ENCODE peak calls at places on chromosomes 3 and 15, in eight cellular contexts. Y is lung, I is transverse colon, N is fibroblast of the aortic adventitia, V is BJ, M is dorsolateral prefrontal cortex, T is choroid plexus epithelial cell, U is mesenchymal stem cell. F is an unnamed sample.
A peak's percentile ranks its signal among the peaks of the same experiment; 100 is the strongest.

GRCh38 chr3:57060089-57060829 is at the start of gene SPATA12:
- DNase-seq in Y (peak; percentile 72), I (peak; percentile 85), N (peak; percentile 88), V (peak; percentile 37), M (peak; percentile 91), T (peak; percentile 83), U (peak; percentile 86), F (peak; percentile 42)

GRCh38 chr15:38474155-38474757 is 20.3 kb downstream of the FAM98B start:
- DNase-seq in Y (no peak), I (no peak), N (peak; percentile 87), V (peak; percentile 26), M (no peak), T (peak; percentile 83), U (peak; percentile 70), F (no peak)

GRCh38 chr15:83106994-83107840 is at the start of gene TM6SF1:
- DNase-seq in Y (no peak), I (no peak), N (no peak), V (no peak), M (peak; percentile 46), T (peak; percentile 18), U (no peak), F (peak; percentile 70)

GRCh38 chr15:80228959-80229610 is 22.9 kb downstream of the CTXND1 start:
- DNase-seq in Y (peak; percentile 46), I (no peak), N (peak; percentile 25), V (no peak), M (no peak), T (peak; percentile 92), U (peak; percentile 4), F (no peak)

GRCh38 chr3:58049143-58049785 is 41.0 kb downstream of the FLNB start:
- DNase-seq in Y (peak; percentile 66), I (no peak), N (peak; percentile 84), V (no peak), M (no peak), T (peak; percentile 85), U (peak; percentile 91), F (peak; percentile 87)

GRCh38 chr3:152056987-152057386 is 183.5 kb downstream of the SUCNR1 start:
- DNase-seq in Y (no peak), I (no peak), N (no peak), V (no peak), M (no peak), T (no peak), U (no peak), F (no peak)

GRCh38 chr3:171458056-171458856 is 1.9 kb downstream of the TNIK start:
- DNase-seq in Y (no peak), I (peak; percentile 74), N (peak; percentile 20), V (no peak), M (no peak), T (no peak), U (peak; percentile 29), F (peak; percentile 38)

GRCh38 chr15:63043391-63044076 is 987 bp downstream of the TPM1 start:
- DNase-seq in Y (no peak), I (no peak), N (no peak), V (no peak), M (no peak), T (no peak), U (peak; percentile 43), F (peak; percentile 19)

GRCh38 chr15:66390670-66391069 is 4.0 kb downstream of the MAP2K1 start:
- DNase-seq in Y (no peak), I (peak; percentile 23), N (no peak), V (no peak), M (no peak), T (no peak), U (no peak), F (no peak)

GRCh38 chr3:72887378-72887722 is 496 bp upstream of the GXYLT2 start:
- DNase-seq in Y (no peak), I (no peak), N (no peak), V (no peak), M (no peak), T (peak; percentile 26), U (no peak), F (no peak)

GRCh38 chr3:56929809-56930615 is 128.3 kb upstream of the ARHGEF3 start:
- DNase-seq in Y (no peak), I (no peak), N (peak; percentile 50), V (no peak), M (no peak), T (no peak), U (no peak), F (peak; percentile 24)

GRCh38 chr15:60590935-60591490 is 112.1 kb upstream of the ICE2 start:
- DNase-seq in Y (peak; percentile 42), I (peak; percentile 55), N (no peak), V (no peak), M (peak; percentile 59), T (peak; percentile 51), U (peak; percentile 54), F (peak; percentile 45)

GRCh38 chr15:68818671-68819450 is 1.8 kb downstream of the ANP32A start:
- DNase-seq in Y (peak; percentile 65), I (peak; percentile 48), N (peak; percentile 33), V (no peak), M (peak; percentile 59), T (peak; percentile 42), U (peak; percentile 59), F (peak; percentile 50)

GRCh38 chr3:4826237-4827100 is 152.8 kb upstream of the BHLHE40 start:
- DNase-seq in Y (peak; percentile 76), I (peak; percentile 81), N (peak; percentile 77), V (no peak), M (peak; percentile 73), T (no peak), U (no peak), F (peak; percentile 86)

GRCh38 chr15:79115971-79116370 is 25.4 kb upstream of the RASGRF1 start:
- DNase-seq in Y (peak; percentile 27), I (no peak), N (no peak), V (no peak), M (no peak), T (no peak), U (no peak), F (no peak)

GRCh38 chr3:128845119-128845518 is 34.3 kb upstream of the ACAD9 start:
- DNase-seq in Y (no peak), I (no peak), N (no peak), V (no peak), M (no peak), T (no peak), U (no peak), F (no peak)

GRCh38 chr3:59519094-59519493 is 469.3 kb upstream of the CFAP20DC start:
- DNase-seq in Y (no peak), I (no peak), N (no peak), V (no peak), M (no peak), T (no peak), U (no peak), F (no peak)

GRCh38 chr15:40336129-40337122 is 4.3 kb downstream of the CCDC9B start:
- DNase-seq in Y (no peak), I (no peak), N (no peak), V (no peak), M (no peak), T (no peak), U (no peak), F (no peak)

GRCh38 chr15:25805006-25805405 is 58.1 kb downstream of the ATP10A start:
- DNase-seq in Y (no peak), I (no peak), N (no peak), V (no peak), M (peak; percentile 64), T (no peak), U (no peak), F (no peak)

DNA sequence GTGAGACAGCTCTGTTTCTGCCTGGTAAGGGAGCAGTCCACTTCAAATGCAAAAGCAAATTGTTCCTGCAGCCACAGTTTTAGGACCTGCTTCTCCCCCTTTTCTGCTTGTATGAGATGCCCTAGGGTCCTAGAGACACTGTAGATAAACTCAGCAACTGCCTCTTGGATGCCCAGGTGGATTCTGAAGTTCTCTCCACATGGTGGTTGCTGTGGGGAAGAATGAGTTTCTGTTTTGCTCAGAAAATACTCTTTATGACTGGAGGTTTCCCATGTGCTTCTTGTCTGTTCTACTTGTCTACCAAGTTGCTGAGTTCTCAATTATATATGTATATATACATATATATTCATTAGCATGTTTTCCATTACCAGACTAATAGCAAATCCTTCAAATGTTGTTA is 5.6 kb upstream of the ZNF80 start:
- DNase-seq in Y (no peak), I (no peak), N (no peak), V (no peak), M (no peak), T (no peak), U (no peak), F (no peak)
- H3K4me3 ChIP-seq in Y (no peak overlapping the region), I (no peak overlapping the region), N (no peak overlapping the region), V (no peak overlapping the region), M (no peak overlapping the region), T (no peak overlapping the region), U (no peak overlapping the region), F (no peak overlapping the region)

GRCh38 chr3:43785551-43785950 is 94.8 kb downstream of the ABHD5 start:
- DNase-seq in Y (no peak), I (no peak), N (no peak), V (no peak), M (peak; percentile 59), T (no peak), U (peak; percentile 53), F (no peak)

GRCh38 chr3:43787330-43787729 is 96.6 kb downstream of the ABHD5 start:
- DNase-seq in Y (no peak), I (no peak), N (no peak), V (no peak), M (no peak), T (no peak), U (no peak), F (no peak)

GRCh38 chr3:43789028-43789427 is 98.3 kb downstream of the ABHD5 start:
- DNase-seq in Y (no peak), I (no peak), N (no peak), V (no peak), M (no peak), T (no peak), U (no peak), F (no peak)

GRCh38 chr3:43786102-43786952 is 95.6 kb downstream of the ABHD5 start:
- DNase-seq in Y (no peak), I (no peak), N (no peak), V (no peak), M (no peak), T (no peak), U (peak; percentile 19), F (no peak)

DNA sequence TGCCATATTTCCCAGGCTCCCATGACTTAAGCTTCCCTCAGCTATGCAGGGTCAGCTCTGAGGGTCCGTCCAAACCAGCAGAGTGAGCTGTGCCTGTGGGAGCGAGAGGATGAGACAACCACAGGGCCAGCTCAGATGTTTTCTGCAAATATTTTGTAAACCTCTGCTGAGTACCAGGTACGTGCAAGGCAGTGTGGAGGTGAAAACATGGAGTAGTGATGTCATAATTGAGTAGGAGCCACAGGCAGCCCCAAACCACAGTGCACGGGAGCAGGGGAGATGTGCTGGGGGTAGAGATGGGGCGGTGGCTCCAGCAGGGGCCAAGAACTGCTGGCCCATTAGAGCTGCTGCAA is 96.2 kb downstream of the ABHD5 start:
- DNase-seq in Y (no peak), I (no peak), N (no peak), V (no peak), M (no peak), T (no peak), U (no peak), F (no peak)
- H3K4me3 ChIP-seq in Y (no peak overlapping the region), I (no peak overlapping the region), N (no peak overlapping the region), V (no peak overlapping the region), M (no peak overlapping the region), T (no peak overlapping the region), U (no peak overlapping the region), F (no peak overlapping the region)

GRCh38 chr3:13266651-13267347 is 153.3 kb downstream of the NUP210 start:
- DNase-seq in Y (no peak), I (no peak), N (no peak), V (no peak), M (no peak), T (no peak), U (no peak), F (no peak)
- H3K4me3 ChIP-seq in Y (no peak overlapping the region), I (no peak overlapping the region), N (no peak overlapping the region), V (no peak overlapping the region), M (no peak overlapping the region), T (no peak overlapping the region), U (no peak overlapping the region), F (no peak overlapping the region)

GRCh38 chr15:73683624-73684536 is at the start of gene CD276:
- DNase-seq in Y (peak; percentile 78), I (peak; percentile 73), N (peak; percentile 58), V (no peak), M (peak; percentile 75), T (peak; percentile 63), U (peak; percentile 91), F (peak; percentile 85)
- H3K4me3 ChIP-seq in Y (peak within 1 kb of the TSS; percentile 72), I (peak within 1 kb of the TSS; percentile 81), N (peak within 1 kb of the TSS; percentile 87), V (peak within 1 kb of the TSS; percentile 90), M (peak within 1 kb of the TSS; percentile 57), T (peak within 1 kb of the TSS; percentile 78), U (peak within 1 kb of the TSS; percentile 86), F (peak within 1 kb of the TSS; percentile 90)

F was measured in thyroid gland.